ENCODE peak calls at places on chromosomes 5 and 9, in seven cellular contexts. One of them, this sample, is unnamed.

GRCh38 chr5:180830253-180831138 is 27.9 kb upstream of the MGAT1 start:
- DNase-seq in ELR: peak
- DNase-seq in HFFc6: peak
- DNase-seq in iris pigment epithelial cell: peak
- DNase-seq in M059J: peak
- DNase-seq in prostate gland: peak
- DNase-seq in effector memory CD8-positive, alpha-beta T cell: peak
- DNase-seq in this sample: peak

GRCh38 chr9:113474372-113474771 is 10.8 kb downstream of the RGS3 start:
- DNase-seq in ELR: no peak
- DNase-seq in HFFc6: no peak
- DNase-seq in effector memory CD8-positive, alpha-beta T cell: no peak
- DNase-seq in iris pigment epithelial cell: no peak
- DNase-seq in M059J: no peak
- DNase-seq in prostate gland: no peak
- DNase-seq in this sample: no peak

GRCh38 chr5:37494756-37495155 is 115.6 kb downstream of the WDR70 start:
- DNase-seq in iris pigment epithelial cell: no peak
- DNase-seq in M059J: peak
- DNase-seq in ELR: peak
- DNase-seq in HFFc6: peak
- DNase-seq in prostate gland: peak
- DNase-seq in effector memory CD8-positive, alpha-beta T cell: no peak
- DNase-seq in this sample: peak

GRCh38 chr5:122172207-122172606 is 42.9 kb downstream of the ZNF474 start:
- DNase-seq in prostate gland: no peak
- DNase-seq in ELR: no peak
- DNase-seq in HFFc6: no peak
- DNase-seq in effector memory CD8-positive, alpha-beta T cell: no peak
- DNase-seq in M059J: no peak
- DNase-seq in iris pigment epithelial cell: no peak
- DNase-seq in this sample: no peak

GRCh38 chr5:60366489-60366888 is 333.5 kb downstream of the DEPDC1B start:
- DNase-seq in M059J: peak
- DNase-seq in iris pigment epithelial cell: no peak
- DNase-seq in HFFc6: no peak
- DNase-seq in effector memory CD8-positive, alpha-beta T cell: no peak
- DNase-seq in prostate gland: no peak
- DNase-seq in ELR: no peak
- DNase-seq in this sample: peak

GRCh38 chr9:89430995-89431394 is 66.9 kb downstream of the SEMA4D start:
- DNase-seq in prostate gland: no peak
- DNase-seq in HFFc6: no peak
- DNase-seq in M059J: peak
- DNase-seq in ELR: no peak
- DNase-seq in effector memory CD8-positive, alpha-beta T cell: no peak
- DNase-seq in iris pigment epithelial cell: no peak
- DNase-seq in this sample: no peak

GRCh38 chr9:96299823-96300222 is 2.2 kb downstream of the HSD17B3 start:
- DNase-seq in effector memory CD8-positive, alpha-beta T cell: no peak
- DNase-seq in HFFc6: no peak
- DNase-seq in ELR: peak
- DNase-seq in prostate gland: no peak
- DNase-seq in M059J: peak
- DNase-seq in iris pigment epithelial cell: peak
- DNase-seq in this sample: peak

GRCh38 chr5:67065237-67065636 is 131.4 kb downstream of the CD180 start:
- DNase-seq in HFFc6: no peak
- DNase-seq in prostate gland: no peak
- DNase-seq in iris pigment epithelial cell: no peak
- DNase-seq in ELR: no peak
- DNase-seq in effector memory CD8-positive, alpha-beta T cell: no peak
- DNase-seq in M059J: no peak
- DNase-seq in this sample: no peak

GRCh38 chr5:154196955-154197652 is 6.6 kb downstream of the GALNT10 start:
- DNase-seq in M059J: peak
- DNase-seq in ELR: peak
- DNase-seq in iris pigment epithelial cell: peak
- DNase-seq in HFFc6: peak
- DNase-seq in prostate gland: no peak
- DNase-seq in effector memory CD8-positive, alpha-beta T cell: no peak
- DNase-seq in this sample: peak

GRCh38 chr9:71506821-71507220 is 261.5 kb downstream of the CEMIP2 start:
- DNase-seq in M059J: peak
- DNase-seq in iris pigment epithelial cell: peak
- DNase-seq in HFFc6: peak
- DNase-seq in ELR: peak
- DNase-seq in effector memory CD8-positive, alpha-beta T cell: no peak
- DNase-seq in prostate gland: no peak
- DNase-seq in this sample: peak

GRCh38 chr9:134346151-134346550 is 19.9 kb downstream of the RXRA start:
- DNase-seq in prostate gland: no peak
- DNase-seq in iris pigment epithelial cell: peak
- DNase-seq in HFFc6: no peak
- DNase-seq in ELR: no peak
- DNase-seq in M059J: peak
- DNase-seq in effector memory CD8-positive, alpha-beta T cell: no peak
- DNase-seq in this sample: peak

GRCh38 chr5:159883522-159883950 is 32.7 kb upstream of the ADRA1B start:
- DNase-seq in M059J: peak
- DNase-seq in iris pigment epithelial cell: peak
- DNase-seq in ELR: peak
- DNase-seq in HFFc6: peak
- DNase-seq in effector memory CD8-positive, alpha-beta T cell: no peak
- DNase-seq in prostate gland: no peak
- DNase-seq in this sample: peak

GRCh38 chr5:36363101-36363500 is 61.4 kb upstream of the RANBP3L start:
- DNase-seq in effector memory CD8-positive, alpha-beta T cell: no peak
- DNase-seq in M059J: peak
- DNase-seq in prostate gland: no peak
- DNase-seq in ELR: peak
- DNase-seq in iris pigment epithelial cell: peak
- DNase-seq in HFFc6: peak
- DNase-seq in this sample: peak

GRCh38 chr5:75519761-75520160 is 8.1 kb downstream of the POLK start:
- DNase-seq in M059J: no peak
- DNase-seq in effector memory CD8-positive, alpha-beta T cell: no peak
- DNase-seq in ELR: no peak
- DNase-seq in iris pigment epithelial cell: no peak
- DNase-seq in HFFc6: no peak
- DNase-seq in prostate gland: no peak
- DNase-seq in this sample: no peak

GRCh38 chr9:96523429-96523828 is 73.5 kb downstream of the HABP4 start:
- DNase-seq in iris pigment epithelial cell: peak
- DNase-seq in effector memory CD8-positive, alpha-beta T cell: no peak
- DNase-seq in M059J: no peak
- DNase-seq in prostate gland: no peak
- DNase-seq in HFFc6: no peak
- DNase-seq in ELR: no peak
- DNase-seq in this sample: no peak

GRCh38 chr5:34719029-34719428 is 62.9 kb downstream of the RAI14 start:
- DNase-seq in iris pigment epithelial cell: no peak
- DNase-seq in ELR: no peak
- DNase-seq in effector memory CD8-positive, alpha-beta T cell: no peak
- DNase-seq in HFFc6: no peak
- DNase-seq in M059J: no peak
- DNase-seq in prostate gland: no peak
- DNase-seq in this sample: no peak

GRCh38 chr9:6671416-6671815 is 25.9 kb upstream of the GLDC start:
- DNase-seq in ELR: no peak
- DNase-seq in prostate gland: no peak
- DNase-seq in HFFc6: no peak
- DNase-seq in iris pigment epithelial cell: no peak
- DNase-seq in M059J: no peak
- DNase-seq in effector memory CD8-positive, alpha-beta T cell: no peak
- DNase-seq in this sample: no peak

GRCh38 chr9:90344013-90344412 is 298.6 kb downstream of the DIRAS2 start:
- DNase-seq in effector memory CD8-positive, alpha-beta T cell: no peak
- DNase-seq in iris pigment epithelial cell: peak
- DNase-seq in M059J: no peak
- DNase-seq in prostate gland: no peak
- DNase-seq in ELR: peak
- DNase-seq in HFFc6: no peak
- DNase-seq in this sample: peak

GRCh38 chr9:136626740-136627642 is 35.7 kb upstream of the EGFL7 start:
- DNase-seq in iris pigment epithelial cell: no peak
- DNase-seq in M059J: peak
- DNase-seq in effector memory CD8-positive, alpha-beta T cell: no peak
- DNase-seq in ELR: no peak
- DNase-seq in HFFc6: no peak
- DNase-seq in prostate gland: no peak
- DNase-seq in this sample: no peak

GRCh38 chr5:81422671-81423070 is 28.7 kb upstream of the ACOT12 start:
- DNase-seq in iris pigment epithelial cell: peak
- DNase-seq in M059J: peak
- DNase-seq in effector memory CD8-positive, alpha-beta T cell: no peak
- DNase-seq in prostate gland: no peak
- DNase-seq in ELR: peak
- DNase-seq in HFFc6: peak
- DNase-seq in this sample: peak

GRCh38 chr5:40401281-40401680 is 278.4 kb upstream of the PTGER4 start:
- DNase-seq in ELR: peak
- DNase-seq in M059J: peak
- DNase-seq in iris pigment epithelial cell: peak
- DNase-seq in prostate gland: no peak
- DNase-seq in HFFc6: peak
- DNase-seq in effector memory CD8-positive, alpha-beta T cell: no peak
- DNase-seq in this sample: peak

GRCh38 chr9:128416014-128416413 is 4.6 kb upstream of the CERCAM start:
- DNase-seq in prostate gland: peak
- DNase-seq in iris pigment epithelial cell: no peak
- DNase-seq in ELR: no peak
- DNase-seq in effector memory CD8-positive, alpha-beta T cell: no peak
- DNase-seq in HFFc6: no peak
- DNase-seq in M059J: no peak
- DNase-seq in this sample: no peak

GRCh38 chr9:112174223-112174964 is 703 bp downstream of the SUSD1 start:
- DNase-seq in iris pigment epithelial cell: peak
- DNase-seq in M059J: peak
- DNase-seq in effector memory CD8-positive, alpha-beta T cell: peak
- DNase-seq in HFFc6: peak
- DNase-seq in ELR: peak
- DNase-seq in prostate gland: peak
- DNase-seq in this sample: peak

GRCh38 chr9:137666950-137667670 is 48.3 kb downstream of the EHMT1 start:
- DNase-seq in M059J: no peak
- DNase-seq in ELR: no peak
- DNase-seq in prostate gland: no peak
- DNase-seq in HFFc6: no peak
- DNase-seq in iris pigment epithelial cell: no peak
- DNase-seq in effector memory CD8-positive, alpha-beta T cell: no peak
- DNase-seq in this sample: no peak

GRCh38 chr9:124357591-124358361 is 57.5 kb downstream of the PSMB7 start:
- DNase-seq in effector memory CD8-positive, alpha-beta T cell: no peak
- DNase-seq in prostate gland: no peak
- DNase-seq in iris pigment epithelial cell: no peak
- DNase-seq in HFFc6: no peak
- DNase-seq in ELR: no peak
- DNase-seq in M059J: peak
- DNase-seq in this sample: peak

GRCh38 chr5:177510567-177511053 is 984 bp upstream of the DOK3 start:
- DNase-seq in HFFc6: no peak
- DNase-seq in ELR: no peak
- DNase-seq in M059J: no peak
- DNase-seq in effector memory CD8-positive, alpha-beta T cell: no peak
- DNase-seq in prostate gland: no peak
- DNase-seq in iris pigment epithelial cell: no peak
- DNase-seq in this sample: no peak

GRCh38 chr5:149406203-149406978 is 27.3 kb upstream of the IL17B start:
- DNase-seq in HFFc6: peak
- DNase-seq in prostate gland: no peak
- DNase-seq in M059J: peak
- DNase-seq in ELR: no peak
- DNase-seq in effector memory CD8-positive, alpha-beta T cell: no peak
- DNase-seq in iris pigment epithelial cell: peak
- DNase-seq in this sample: peak

This sample was measured in EH.